ENCODE peak calls at places on chromosome 9, in six cellular contexts. P, W, F, R, B and X are unnamed samples.

GRCh38 chr9:132648283-132648682 is 21.5 kb downstream of the DDX31 start:
- DNase-seq in B (no peak), W (no peak), F (no peak), R (no peak), P (no peak), X (no peak)

GRCh38 chr9:1453636-1454035 is 403.5 kb downstream of the DMRT2 start:
- DNase-seq in R (no peak), P (no peak), F (no peak), B (no peak), W (no peak), X (no peak)

GRCh38 chr9:127918201-127919107 is 1.6 kb upstream of the ST6GALNAC4 start:
- DNase-seq in F (no peak), P (no peak), W (no peak), B (no peak), R (no peak), X (no peak)

GRCh38 chr9:6230037-6230778 is 14.6 kb downstream of the IL33 start:
- DNase-seq in W (no peak), B (no peak), F (no peak), R (peak; percentile 28), P (no peak), X (no peak)

GRCh38 chr9:134835455-134835854 is 45.2 kb upstream of the FCN2 start:
- DNase-seq in F (no peak), R (no peak), W (no peak), P (no peak), B (no peak), X (no peak)

GRCh38 chr9:34991833-34992375 is 2.4 kb downstream of the DNAJB5 start:
- DNase-seq in F (no peak), B (no peak), P (no peak), W (no peak), R (no peak), X (no peak)

GRCh38 chr9:86818636-86819035 is 128.7 kb downstream of the GAS1 start:
- DNase-seq in P (no peak), W (no peak), R (no peak), B (no peak), F (no peak), X (no peak)

GRCh38 chr9:88781500-88782391 is 209.5 kb upstream of the S1PR3 start:
- DNase-seq in B (no peak), W (peak; percentile 55), R (peak; percentile 74), P (no peak), F (no peak), X (no peak)

GRCh38 chr9:18921677-18922076 is 111.3 kb downstream of the SAXO1 start:
- DNase-seq in R (peak; percentile 11), B (no peak), P (no peak), F (no peak), W (no peak), X (no peak)

GRCh38 chr9:125908138-125908537 is 161.0 kb downstream of the PBX3 start:
- DNase-seq in R (no peak), W (no peak), P (no peak), F (no peak), B (no peak), X (no peak)

GRCh38 chr9:100087218-100087617 is 11.6 kb downstream of the ERP44 start:
- DNase-seq in P (no peak), W (no peak), B (no peak), R (peak; percentile 65), F (no peak), X (no peak)

DNA sequence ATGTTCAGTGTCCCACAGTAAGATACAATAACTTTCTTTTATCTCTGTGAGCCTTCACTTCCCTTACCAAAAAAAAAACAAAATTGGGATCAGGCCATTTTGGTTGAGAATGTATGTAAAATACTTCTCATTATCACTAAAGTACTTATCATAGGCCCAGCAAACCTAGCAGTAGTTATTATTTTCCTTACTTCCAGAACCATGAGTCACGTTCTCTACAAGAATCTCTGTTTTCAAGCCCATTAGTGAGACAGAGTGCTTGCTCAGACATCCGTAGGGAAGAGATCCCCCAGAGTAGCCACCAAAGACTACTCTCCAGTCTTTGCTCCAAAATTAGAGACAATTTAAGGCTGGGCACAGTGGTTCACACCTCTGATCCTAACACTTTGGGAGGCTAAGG is 103.9 kb upstream of the NR5A1 start:
- DNase-seq in B (no peak), P (no peak), W (no peak), R (peak; percentile 21), F (no peak), X (no peak)
- TF ChIP-seq CTCF in B (no peak), P (no peak), W (no peak), R (no peak), F (no peak), X (no peak)

DNA sequence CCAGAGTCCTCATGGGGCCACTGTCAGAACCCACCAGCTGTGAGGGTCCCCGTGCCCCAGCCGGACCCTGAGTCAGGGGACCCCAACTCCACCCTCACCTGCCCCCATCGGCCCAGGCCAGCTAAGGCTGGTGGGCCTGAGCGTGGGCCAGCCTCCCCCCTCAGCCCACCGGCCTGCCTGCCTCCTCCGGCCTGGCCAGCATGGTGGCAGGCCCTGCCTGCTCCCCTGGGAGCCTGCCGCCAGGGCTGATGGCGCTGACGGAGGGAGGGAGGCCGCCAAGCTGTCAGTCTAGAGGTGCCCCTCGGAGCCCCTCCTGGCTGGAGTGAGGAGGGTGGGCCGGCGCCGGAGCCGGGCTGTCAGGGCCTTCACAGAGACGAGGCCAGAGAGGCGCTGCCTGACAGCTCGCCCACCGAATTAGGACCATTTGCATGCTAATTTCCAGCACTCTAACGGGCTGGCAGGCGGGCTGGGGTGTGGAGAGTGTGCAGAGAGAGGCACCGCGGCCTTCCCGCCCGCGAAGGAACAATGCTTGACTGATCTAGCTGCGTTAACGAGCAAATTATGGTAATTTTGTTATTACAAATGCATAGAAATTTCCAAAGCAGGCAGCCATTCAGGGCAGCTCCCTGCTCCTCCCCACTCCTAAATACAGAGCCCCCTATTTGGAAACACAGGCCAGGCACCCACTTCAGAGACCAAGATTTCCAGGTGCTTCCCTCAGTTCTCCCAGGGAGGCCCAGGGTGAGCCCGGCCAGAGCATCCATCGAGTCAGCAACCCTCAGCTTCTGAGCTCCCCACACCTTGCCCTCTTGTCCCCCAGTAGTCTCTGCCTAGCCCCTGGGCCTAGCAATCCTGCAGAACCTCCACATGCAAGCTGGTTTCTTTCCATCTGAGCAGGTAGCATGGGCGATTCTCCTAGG is 169.3 kb downstream of the PAX5 start:
- DNase-seq in P (no peak), B (no peak), F (no peak), R (no peak), W (no peak), X (peak; percentile 38)
- TF ChIP-seq POLR2A in P (no peak), B (no peak), F (no peak), R (no peak), W (no peak), X (no peak)

DNA sequence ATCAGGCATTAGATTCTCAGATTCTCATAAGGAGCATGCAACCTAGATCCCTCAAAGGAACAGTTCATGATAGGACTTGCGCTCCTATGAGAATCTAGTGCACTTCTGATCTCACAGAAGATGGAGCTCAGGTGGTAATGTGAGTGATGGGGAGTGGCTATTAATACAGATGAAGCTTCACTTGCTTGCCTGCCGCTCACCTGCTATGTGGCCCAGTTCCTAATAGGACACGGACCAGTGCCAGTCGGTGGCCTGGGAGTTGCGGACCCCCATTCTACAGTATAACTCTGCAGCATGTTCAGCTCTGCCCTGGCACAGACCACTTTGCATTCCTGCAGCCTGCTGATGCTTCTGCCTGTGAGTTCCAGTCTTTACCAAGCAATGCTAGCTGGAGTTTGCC is 581.3 kb upstream of the KLF4 start:
- DNase-seq in P (no peak), B (no peak), W (no peak), F (no peak), R (no peak), X (no peak)
- TF ChIP-seq CTCF in P (no peak), B (no peak), W (no peak), F (no peak), R (no peak), X (no peak)

GRCh38 chr9:93060746-93061259 is 2.3 kb downstream of the SUSD3 start:
- DNase-seq in P (no peak), W (peak; percentile 68), B (no peak), R (peak; percentile 41), F (no peak), X (peak; percentile 91)
- TF ChIP-seq POLR2A in P (no peak), W (no peak), B (no peak), R (no peak), F (no peak), X (peak; percentile 39)

GRCh38 chr9:4465910-4466309 is 24.4 kb upstream of the SLC1A1 start:
- DNase-seq in R (no peak), F (no peak), B (no peak), W (no peak), P (no peak), X (no peak)
- TF ChIP-seq CTCF in R (no peak), F (no peak), B (no peak), W (no peak), P (no peak), X (no peak)

GRCh38 chr9:114928092-114928491 is 2.3 kb downstream of the TNFSF8 start:
- DNase-seq in F (no peak), P (no peak), W (no peak), B (no peak), R (no peak), X (no peak)

GRCh38 chr9:114931407-114931806 is 1.0 kb upstream of the TNFSF8 start:
- DNase-seq in P (no peak), R (no peak), W (no peak), F (no peak), B (no peak), X (no peak)

GRCh38 chr9:114930063-114930812 is at the start of gene TNFSF8:
- DNase-seq in W (no peak), F (no peak), R (no peak), B (no peak), P (no peak), X (no peak)

GRCh38 chr9:114932502-114932901 is 2.1 kb upstream of the TNFSF8 start:
- DNase-seq in F (no peak), W (no peak), P (no peak), R (no peak), B (no peak), X (no peak)

GRCh38 chr9:114929166-114929565 is 1.2 kb downstream of the TNFSF8 start:
- DNase-seq in F (no peak), R (no peak), B (no peak), W (no peak), P (no peak), X (no peak)
- TF ChIP-seq POLR2A in F (no peak), R (no peak), B (no peak), W (no peak), P (no peak), X (peak; percentile 35)